ENCODE peak calls at places on chromosomes 7 and 10, in seven cellular contexts. W, Y, V, D, J, X and B are unnamed samples.

GRCh38 chr7:24574365-24574764 is 1.1 kb downstream of the PALS2 start:
- DNase-seq in W (peak), Y (no peak), V (no peak), D (peak), J (peak), X (no peak), B (no peak)

GRCh38 chr7:136128050-136128449 is 150.9 kb upstream of the MTPN start:
- DNase-seq in W (no peak), Y (no peak), V (no peak), D (no peak), J (no peak), X (no peak), B (no peak)

GRCh38 chr10:133529576-133529946 is 2.4 kb downstream of the CYP2E1 start:
- DNase-seq in W (no peak), Y (peak), V (no peak), D (no peak), J (no peak), X (no peak), B (no peak)

GRCh38 chr7:45662540-45663166 is 88.5 kb downstream of the ADCY1 start:
- DNase-seq in W (no peak), Y (no peak), V (no peak), D (no peak), J (no peak), X (no peak), B (no peak)

GRCh38 chr7:4621401-4621800 is 60.7 kb upstream of the FOXK1 start:
- DNase-seq in W (no peak), Y (no peak), V (no peak), D (peak), J (peak), X (peak), B (no peak)

GRCh38 chr10:43871004-43871439 is 222.3 kb upstream of the ZNF32 start:
- DNase-seq in W (no peak), Y (no peak), V (no peak), D (no peak), J (no peak), X (no peak), B (no peak)

GRCh38 chr10:132890301-132890700 is 52.1 kb downstream of the CFAP46 start:
- DNase-seq in W (no peak), Y (no peak), V (no peak), D (no peak), J (no peak), X (no peak), B (peak)

GRCh38 chr7:28626191-28626590 is 213.9 kb downstream of the CREB5 start:
- DNase-seq in W (no peak), Y (no peak), V (no peak), D (no peak), J (no peak), X (no peak), B (no peak)

GRCh38 chr7:41052736-41053135 is 650.2 kb downstream of the INHBA start:
- DNase-seq in W (no peak), Y (no peak), V (no peak), D (no peak), J (no peak), X (no peak), B (no peak)

GRCh38 chr10:110400173-110400947 is 95.6 kb upstream of the SMNDC1 start:
- DNase-seq in W (no peak), Y (no peak), V (no peak), D (no peak), J (no peak), X (no peak), B (no peak)

GRCh38 chr10:89702121-89702480 is 711 bp downstream of the KIF20B start:
- DNase-seq in W (no peak), Y (peak), V (no peak), D (no peak), J (no peak), X (peak), B (no peak)

GRCh38 chr7:51785171-51785570 is 468.6 kb upstream of the COBL start:
- DNase-seq in W (no peak), Y (peak), V (no peak), D (no peak), J (no peak), X (no peak), B (no peak)

GRCh38 chr10:61877882-61878281 is 23.6 kb upstream of the ARID5B start:
- DNase-seq in W (no peak), Y (no peak), V (no peak), D (no peak), J (no peak), X (no peak), B (no peak)

GRCh38 chr10:60611291-60611747 is 167.0 kb upstream of the CDK1 start:
- DNase-seq in W (peak), Y (no peak), V (no peak), D (peak), J (peak), X (peak), B (no peak)

GRCh38 chr10:61903991-61904350 is 2.5 kb downstream of the ARID5B start:
- DNase-seq in W (no peak), Y (no peak), V (no peak), D (no peak), J (no peak), X (no peak), B (no peak)

GRCh38 chr7:18405731-18406130 is 89.8 kb upstream of the HDAC9 start:
- DNase-seq in W (no peak), Y (peak), V (no peak), D (no peak), J (no peak), X (no peak), B (no peak)

GRCh38 chr10:71712170-71712569 is 7.4 kb downstream of the C10orf105 start:
- DNase-seq in W (no peak), Y (no peak), V (no peak), D (no peak), J (no peak), X (no peak), B (no peak)

GRCh38 chr10:61628875-61629513 is 33.7 kb upstream of the CABCOCO1 start:
- DNase-seq in W (peak), Y (no peak), V (no peak), D (peak), J (peak), X (peak), B (no peak)

GRCh38 chr10:110158051-110159005 is 49.1 kb upstream of the MXI1 start:
- DNase-seq in W (no peak), Y (no peak), V (no peak), D (no peak), J (no peak), X (no peak), B (no peak)

GRCh38 chr10:13078912-13079775 is 20.8 kb upstream of the OPTN start:
- DNase-seq in W (no peak), Y (no peak), V (no peak), D (no peak), J (no peak), X (no peak), B (no peak)

GRCh38 chr7:22733761-22734160 is 6.8 kb downstream of the IL6 start:
- DNase-seq in W (no peak), Y (no peak), V (no peak), D (no peak), J (no peak), X (no peak), B (no peak)

GRCh38 chr7:22730921-22731654 is 4.1 kb downstream of the IL6 start:
- DNase-seq in W (peak), Y (peak), V (no peak), D (peak), J (peak), X (peak), B (no peak)

GRCh38 chr7:22729180-22729579 is 2.2 kb downstream of the IL6 start:
- DNase-seq in W (no peak), Y (no peak), V (no peak), D (peak), J (peak), X (peak), B (no peak)

GRCh38 chr7:22731781-22732180 is 4.8 kb downstream of the IL6 start:
- DNase-seq in W (no peak), Y (no peak), V (no peak), D (peak), J (peak), X (no peak), B (no peak)

DNA sequence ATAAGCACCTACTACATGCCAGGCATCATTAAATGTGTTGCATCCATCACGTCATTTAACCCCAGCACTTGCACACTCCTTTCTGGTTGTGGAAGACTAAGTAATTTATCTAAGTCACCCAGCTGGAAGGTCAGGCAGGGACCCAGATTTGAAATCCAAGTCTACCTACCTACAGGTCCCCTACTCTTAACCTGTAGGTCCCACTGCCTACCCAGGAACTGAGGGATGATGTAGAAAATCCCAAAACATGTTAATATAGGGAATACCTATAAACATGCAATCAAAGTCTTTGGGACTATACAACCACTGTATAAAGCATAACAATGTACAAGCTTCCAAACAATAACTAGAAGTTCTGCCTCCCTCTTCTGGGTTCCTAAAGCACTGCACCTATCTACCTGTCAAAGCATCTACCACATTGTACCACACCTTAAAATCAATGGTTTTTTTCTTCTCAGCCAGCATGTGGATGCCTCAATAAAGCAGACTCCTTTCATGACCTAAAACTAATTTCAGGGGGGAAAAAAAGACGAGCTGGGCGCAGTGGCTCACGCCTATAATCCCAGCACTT is 5.6 kb downstream of the IL6 start:
- DNase-seq in W (peak), Y (no peak), V (no peak), D (peak), J (peak), X (peak), B (no peak)
- TF ChIP-seq CTCF in W (peak), Y (no peak), V (no peak), D (peak), J (peak), X (peak), B (no peak)

DNA sequence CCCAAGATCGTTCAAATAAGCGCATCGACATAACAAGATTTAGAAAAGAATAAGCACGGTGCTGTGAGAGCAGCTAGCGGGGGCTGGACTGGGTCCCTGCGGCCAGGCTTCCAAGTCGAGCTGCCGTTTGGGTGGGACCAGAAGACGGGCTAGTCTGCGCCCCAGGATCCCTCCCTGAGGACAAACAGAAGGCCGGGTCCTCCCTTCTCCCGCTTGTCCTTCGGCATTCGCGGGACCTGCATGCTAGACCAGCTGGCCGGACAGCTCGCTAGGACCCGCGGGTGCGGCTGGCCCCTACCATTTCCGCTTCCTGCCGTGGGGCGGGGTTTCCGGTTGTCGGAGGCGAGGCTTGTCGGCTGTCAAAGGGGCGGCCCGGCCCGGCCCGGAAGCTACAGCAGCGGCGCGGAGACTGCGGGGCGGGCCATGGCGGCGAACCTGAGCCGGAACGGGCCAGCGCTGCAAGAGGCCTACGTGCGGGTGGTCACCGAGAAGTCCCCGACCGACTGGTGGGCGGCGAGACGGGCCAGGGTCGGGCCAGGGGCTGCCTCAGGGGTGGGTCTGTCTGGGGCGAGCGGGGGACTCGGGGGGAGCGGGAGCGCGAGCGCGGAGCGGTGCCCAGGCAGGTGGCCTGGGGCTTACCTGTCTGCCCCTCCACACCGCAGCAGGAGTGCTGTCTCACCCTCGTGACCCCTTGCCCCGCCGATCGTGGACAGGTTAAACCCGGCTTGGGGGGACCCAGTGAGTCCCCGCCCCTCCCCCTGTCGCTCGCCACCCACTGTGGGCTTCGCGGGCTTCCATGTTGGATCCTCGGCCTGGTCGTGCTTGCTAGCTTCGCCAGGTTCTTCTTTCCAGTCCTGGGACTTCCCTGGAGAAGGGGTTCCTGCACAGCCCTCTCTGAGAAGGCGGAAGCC is at the start of gene DBNL:
- DNase-seq in W (peak), Y (peak), V (peak), D (peak), J (peak), X (peak), B (peak)
- TF ChIP-seq CTCF in W (no peak), Y (no peak), V (no peak), D (no peak), J (no peak), X (no peak), B (no peak)

GRCh38 chr10:47305566-47305965 is 5.6 kb downstream of the GDF10 start:
- DNase-seq in W (no peak), Y (no peak), V (no peak), D (no peak), J (no peak), X (no peak), B (no peak)

GRCh38 chr10:47307381-47307780 is 7.4 kb downstream of the GDF10 start:
- DNase-seq in W (no peak), Y (no peak), V (no peak), D (no peak), J (no peak), X (no peak), B (no peak)

GRCh38 chr10:47303866-47304265 is 3.9 kb downstream of the GDF10 start:
- DNase-seq in W (no peak), Y (no peak), V (no peak), D (no peak), J (no peak), X (no peak), B (no peak)

GRCh38 chr10:47308775-47309174 is 8.8 kb downstream of the GDF10 start:
- DNase-seq in W (no peak), Y (no peak), V (peak), D (no peak), J (no peak), X (no peak), B (no peak)

GRCh38 chr10:47306429-47307210 is 6.6 kb downstream of the GDF10 start:
- DNase-seq in W (no peak), Y (no peak), V (peak), D (no peak), J (no peak), X (no peak), B (no peak)
- TF ChIP-seq CTCF in W (no peak), Y (no peak), V (no peak), D (no peak), J (no peak), X (no peak), B (no peak)

GRCh38 chr10:104641150-104642000 is at the start of gene SORCS3:
- DNase-seq in W (no peak), Y (no peak), V (no peak), D (no peak), J (no peak), X (no peak), B (no peak)
- TF ChIP-seq CTCF in W (no peak), Y (no peak), V (no peak), D (no peak), J (no peak), X (no peak), B (no peak)

GRCh38 chr10:15083674-15084501 is 4.7 kb downstream of the ACBD7 start:
- DNase-seq in W (no peak), Y (no peak), V (no peak), D (no peak), J (no peak), X (no peak), B (no peak)
- TF ChIP-seq CTCF in W (no peak), Y (no peak), V (no peak), D (no peak), J (no peak), X (no peak), B (no peak)

GRCh38 chr7:134031835-134032617 is 95.1 kb upstream of the LRGUK start:
- DNase-seq in W (no peak), Y (no peak), V (no peak), D (no peak), J (peak), X (no peak), B (no peak)
- TF ChIP-seq CTCF in W (peak), Y (no peak), V (no peak), D (peak), J (peak), X (no peak), B (no peak)

GRCh38 chr7:25680636-25681035 is 452.4 kb upstream of the NPVF start:
- DNase-seq in W (no peak), Y (no peak), V (no peak), D (no peak), J (no peak), X (no peak), B (no peak)

GRCh38 chr7:25678215-25678614 is 449.9 kb upstream of the NPVF start:
- DNase-seq in W (no peak), Y (no peak), V (no peak), D (no peak), J (no peak), X (no peak), B (no peak)

GRCh38 chr7:25677595-25677994 is 449.3 kb upstream of the NPVF start:
- DNase-seq in W (no peak), Y (no peak), V (no peak), D (peak), J (no peak), X (no peak), B (no peak)

GRCh38 chr7:25672476-25672875 is 444.2 kb upstream of the NPVF start:
- DNase-seq in W (no peak), Y (no peak), V (no peak), D (no peak), J (no peak), X (no peak), B (no peak)

DNA sequence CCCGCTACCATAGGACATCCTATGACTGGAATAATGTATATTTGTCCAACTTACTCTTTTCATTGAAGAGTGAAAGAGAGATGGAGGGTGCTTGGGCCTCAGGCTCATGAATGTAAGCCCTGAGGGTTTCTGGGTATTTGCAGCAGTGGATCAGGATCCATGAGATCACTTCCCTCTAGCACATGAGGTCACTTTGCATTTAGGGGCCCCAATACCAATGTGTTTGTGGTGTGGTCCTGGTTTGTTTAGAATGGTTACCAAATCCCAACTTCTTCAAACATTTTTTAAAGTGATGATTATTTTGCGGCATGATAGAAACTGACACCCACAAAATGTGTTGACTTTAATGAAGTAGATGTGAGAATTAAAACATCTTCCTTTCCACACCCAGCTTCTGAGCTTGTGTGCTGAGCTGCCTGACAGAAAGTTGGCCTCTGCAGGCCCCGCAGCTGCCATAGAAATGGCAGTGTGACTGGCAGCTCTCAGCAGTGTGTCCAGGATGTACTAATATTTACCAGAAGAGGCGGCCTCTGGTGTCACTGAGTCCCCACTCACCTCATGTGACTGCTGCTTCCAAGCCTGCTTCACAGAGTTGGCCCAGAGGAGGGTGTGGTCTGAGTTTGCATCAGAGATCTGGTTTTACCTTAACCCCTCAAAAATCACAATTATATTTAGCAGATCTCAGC is 447.6 kb upstream of the NPVF start:
- DNase-seq in W (no peak), Y (no peak), V (no peak), D (no peak), J (no peak), X (no peak), B (no peak)
- TF ChIP-seq CTCF in W (no peak), Y (no peak), V (no peak), D (no peak), J (no peak), X (no peak), B (no peak)

GRCh38 chr7:134255814-134256213 is 60.9 kb downstream of the SLC35B4 start:
- DNase-seq in W (no peak), Y (peak), V (no peak), D (no peak), J (no peak), X (no peak), B (no peak)

GRCh38 chr7:134254311-134254710 is 62.4 kb downstream of the SLC35B4 start:
- DNase-seq in W (no peak), Y (peak), V (no peak), D (peak), J (peak), X (no peak), B (no peak)
- TF ChIP-seq CTCF in W (peak), Y (peak), V (no peak), D (peak), J (no peak), X (peak), B (no peak)

DNA sequence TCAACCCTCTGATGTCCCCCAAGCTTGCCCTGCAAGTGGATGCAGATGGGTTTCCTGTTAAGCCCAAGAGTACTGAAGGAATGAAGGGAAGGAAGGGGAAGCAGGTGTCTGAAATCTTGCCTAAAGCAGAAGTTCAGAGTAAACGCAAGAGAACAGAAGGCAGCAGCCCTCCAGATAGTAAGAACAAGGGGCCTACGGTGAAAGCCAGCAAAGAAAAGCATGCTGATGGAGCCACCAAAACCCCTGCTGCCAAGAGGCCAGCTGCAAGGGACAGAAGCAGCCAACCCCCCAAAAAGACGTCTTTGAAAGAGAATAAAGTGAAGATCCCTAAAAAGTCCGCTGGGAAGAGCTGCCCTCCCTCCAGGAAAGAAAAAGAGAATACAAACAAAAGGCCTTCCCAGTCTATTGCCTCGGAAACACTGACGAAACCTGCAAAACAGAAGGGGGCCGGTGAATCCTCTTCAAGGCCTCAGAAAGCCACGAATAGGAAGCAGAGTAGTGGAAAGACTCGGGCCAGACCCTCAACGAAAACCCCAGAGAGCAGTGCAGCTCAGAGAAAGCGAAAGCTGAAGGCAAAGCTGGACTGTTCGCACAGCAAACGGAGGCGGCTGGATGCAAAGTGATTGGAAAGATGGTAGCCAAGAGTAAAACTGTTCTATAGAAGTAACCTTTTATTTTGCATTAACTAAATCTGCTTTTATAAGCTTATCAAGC is 152.6 kb downstream of the LCOR start:
- DNase-seq in W (no peak), Y (no peak), V (no peak), D (no peak), J (no peak), X (no peak), B (no peak)
- TF ChIP-seq CTCF in W (no peak), Y (no peak), V (no peak), D (no peak), J (no peak), X (no peak), B (no peak)